ENCODE peak calls at places on chromosomes 1 and 21, in eight cellular contexts. P is T-helper 1 cell, G is NCI-H1092 treated with DMSO at 0.1 percent for 48 hours, E is CD14-positive monocyte, B is ureter, L is iPS-NIHi11, Z is psoas muscle, U is kidney tubule cell. W is an unnamed sample.

GRCh38 chr1:12069616-12070244 is 6.6 kb downstream of the TNFRSF8 start:
- DNase-seq in G (no peak), E (no peak), U (no peak), Z (no peak), P (no peak), L (no peak), B (no peak), W (no peak)

GRCh38 chr1:154712166-154712838 is 104.3 kb upstream of the ADAR start:
- DNase-seq in L (no peak), Z (no peak), E (no peak), U (no peak), P (no peak), B (no peak), G (no peak), W (no peak)

GRCh38 chr1:39692152-39693064 is 1.2 kb upstream of the HPCAL4 start:
- DNase-seq in Z (no peak), B (no peak), U (no peak), P (no peak), L (peak), G (no peak), E (no peak), W (peak)

GRCh38 chr1:11797525-11798216 is 8.1 kb downstream of the MTHFR start:
- DNase-seq in U (peak), P (no peak), G (no peak), Z (no peak), L (no peak), E (no peak), B (no peak), W (no peak)

GRCh38 chr1:227947678-227948492 is at the start of gene WNT9A:
- DNase-seq in Z (peak), U (peak), B (peak), P (no peak), E (no peak), G (peak), L (peak), W (peak)

GRCh38 chr1:51789342-51789741 is 89.2 kb downstream of the NRDC start:
- DNase-seq in Z (no peak), P (no peak), B (no peak), L (no peak), U (no peak), E (no peak), G (no peak), W (no peak)

GRCh38 chr1:219445864-219446263 is 167.0 kb downstream of the ZC3H11B start:
- DNase-seq in Z (no peak), B (no peak), G (no peak), E (no peak), U (no peak), P (no peak), L (no peak), W (no peak)

GRCh38 chr1:2786329-2787162 is 14.9 kb downstream of the TTC34 start:
- DNase-seq in L (no peak), G (peak), E (no peak), P (peak), B (no peak), Z (peak), U (peak), W (no peak)

GRCh38 chr1:226603976-226604845 is 55.6 kb downstream of the STUM start:
- DNase-seq in L (peak), G (no peak), U (no peak), P (no peak), B (no peak), Z (no peak), E (no peak), W (no peak)

GRCh38 chr1:40760984-40761383 is 22.6 kb upstream of the KCNQ4 start:
- DNase-seq in U (no peak), Z (no peak), B (no peak), L (no peak), E (no peak), G (no peak), P (no peak), W (no peak)

GRCh38 chr1:147670319-147671003 is at the start of gene ACP6:
- DNase-seq in Z (peak), L (peak), U (peak), B (peak), P (peak), G (peak), E (peak), W (peak)

GRCh38 chr1:22914156-22914555 is 58.5 kb downstream of the LACTBL1 start:
- DNase-seq in E (no peak), G (no peak), P (no peak), Z (no peak), U (no peak), L (no peak), B (no peak), W (no peak)

GRCh38 chr1:39128959-39129358 is 75.5 kb upstream of the MACF1 start:
- DNase-seq in U (peak), G (no peak), Z (no peak), B (peak), L (peak), P (no peak), E (no peak), W (peak)

GRCh38 chr1:50812346-50812745 is 147.7 kb downstream of the FAF1 start:
- DNase-seq in Z (no peak), P (no peak), E (no peak), L (no peak), U (no peak), G (no peak), B (no peak), W (no peak)

GRCh38 chr1:233737341-233737740 is 123.4 kb downstream of the KCNK1 start:
- DNase-seq in U (no peak), B (no peak), G (no peak), P (no peak), L (no peak), Z (no peak), E (no peak), W (no peak)

GRCh38 chr1:18411321-18411720 is 69.4 kb upstream of the KLHDC7A start:
- DNase-seq in Z (no peak), B (no peak), P (no peak), L (no peak), G (no peak), U (no peak), E (no peak), W (no peak)

GRCh38 chr1:201042663-201043461 is 19.3 kb upstream of the KIF21B start:
- DNase-seq in B (peak), U (peak), P (peak), E (peak), L (peak), G (peak), Z (peak), W (peak)

GRCh38 chr1:159492575-159493323 is 43.1 kb downstream of the OR10J5 start:
- DNase-seq in E (no peak), Z (no peak), P (no peak), L (no peak), G (no peak), U (peak), B (no peak), W (no peak)

GRCh38 chr1:241228339-241228738 is 128.7 kb downstream of the RGS7 start:
- DNase-seq in B (no peak), E (no peak), U (no peak), L (no peak), G (no peak), P (no peak), Z (no peak), W (no peak)

GRCh38 chr1:95068956-95069710 is 3.6 kb downstream of the ALG14 start:
- DNase-seq in L (no peak), E (no peak), P (no peak), G (no peak), B (no peak), Z (no peak), U (peak), W (no peak)

GRCh38 chr1:96059736-96060135 is 661.8 kb upstream of the PTBP2 start:
- DNase-seq in Z (no peak), G (no peak), P (no peak), B (no peak), L (no peak), E (no peak), U (no peak), W (no peak)

GRCh38 chr1:94790246-94790645 is 29.9 kb upstream of the SLC44A3 start:
- DNase-seq in G (no peak), P (no peak), E (no peak), Z (no peak), B (no peak), L (no peak), U (no peak), W (no peak)

GRCh38 chr1:119674110-119674509 is 26.0 kb upstream of the ZNF697 start:
- DNase-seq in Z (no peak), E (no peak), U (peak), G (no peak), B (no peak), L (no peak), P (no peak), W (no peak)

GRCh38 chr1:39115271-39116110 is 89.0 kb upstream of the MACF1 start:
- DNase-seq in U (peak), E (no peak), B (no peak), L (no peak), Z (no peak), P (no peak), G (no peak), W (no peak)

GRCh38 chr1:156214024-156214748 is 1.4 kb downstream of the PMF1 start:
- DNase-seq in P (no peak), G (no peak), U (peak), B (no peak), Z (no peak), E (no peak), L (no peak), W (no peak)

GRCh38 chr21:33229099-33229775 is 501 bp upstream of the IFNAR2 start:
- DNase-seq in L (no peak), E (no peak), B (no peak), Z (no peak), U (no peak), G (no peak), P (no peak), W (peak)

GRCh38 chr1:181021155-181021554 is 1.5 kb downstream of the STX6 start:
- DNase-seq in B (no peak), G (no peak), P (no peak), Z (no peak), U (no peak), E (no peak), L (no peak), W (no peak)

GRCh38 chr1:77706321-77706720 is 23.9 kb upstream of the ZZZ3 start:
- DNase-seq in U (no peak), B (no peak), E (no peak), G (no peak), L (no peak), Z (no peak), P (no peak), W (no peak)